ENCODE peak calls at places on chromosomes 4 and X, in six cellular contexts. N is T-cell; X is T-helper 2 cell; Y is NCI-H748 treated with DMSO at 0.1 percent for 48 hours; H is tibial nerve; L is CD4-positive, alpha-beta T cell. S is an unnamed sample.

GRCh38 chrX:8783100-8784098 is 17.8 kb downstream of the FAM9A start:
- DNase-seq in N (peak), H (no peak), Y (no peak), L (peak), X (no peak), S (peak)

GRCh38 chr4:2942532-2943363 is 20.5 kb downstream of the NOP14 start:
- DNase-seq in L (no peak), N (no peak), X (no peak), H (no peak), Y (no peak), S (no peak)

GRCh38 chr4:120682981-120683380 is 239.5 kb downstream of the PRDM5 start:
- DNase-seq in H (no peak), X (no peak), N (no peak), L (no peak), Y (no peak), S (no peak)

GRCh38 chr4:108793413-108793812 is 30.6 kb upstream of the ETNPPL start:
- DNase-seq in L (no peak), H (no peak), X (no peak), Y (no peak), N (no peak), S (no peak)

GRCh38 chrX:110966839-110967238 is 129.2 kb upstream of the PAK3 start:
- DNase-seq in X (no peak), N (no peak), H (no peak), L (no peak), Y (no peak), S (no peak)

GRCh38 chrX:1093112-1093511 is 119.3 kb downstream of the CRLF2 start:
- DNase-seq in X (peak), N (peak), L (peak), Y (no peak), H (no peak), S (no peak)

GRCh38 chr4:88613417-88613875 is 21.2 kb downstream of the HERC3 start:
- DNase-seq in N (peak), L (peak), X (no peak), Y (peak), H (no peak), S (peak)

GRCh38 chrX:16077811-16078210 is 45.6 kb upstream of the GRPR start:
- DNase-seq in Y (no peak), H (no peak), L (no peak), X (no peak), N (no peak), S (no peak)

GRCh38 chr4:174919886-174920423 is 1.8 kb downstream of the ADAM29 start:
- DNase-seq in L (no peak), X (no peak), N (no peak), H (no peak), Y (no peak), S (no peak)